ENCODE peak calls at places on chromosomes 4 and X, in five cellular contexts. L is aorta; D is fibroblast of the conjunctiva; R is CD8-positive, alpha-beta T cell; I is kidney epithelial cell. Y is an unnamed sample.

GRCh38 chr4:17812801-17813200 is 2.0 kb downstream of the NCAPG start:
- DNase-seq in L (no peak), D (no peak), I (no peak), R (no peak), Y (no peak)

GRCh38 chr4:40357738-40358137 is 22.6 kb downstream of the CHRNA9 start:
- DNase-seq in L (no peak), R (no peak), I (no peak), D (no peak), Y (no peak)

GRCh38 chr4:168710353-168710946 is 213.6 kb downstream of the PALLD start:
- DNase-seq in D (peak; percentile 66), L (peak; percentile 60), I (no peak), R (no peak), Y (no peak)

GRCh38 chrX:48491809-48492208 is 15.8 kb downstream of the FTSJ1 start:
- DNase-seq in I (no peak), R (no peak), L (no peak), D (no peak), Y (no peak)

GRCh38 chr4:122658818-122659295 is 38.0 kb upstream of the IL21 start:
- DNase-seq in L (no peak), R (no peak), I (no peak), D (no peak), Y (no peak)

GRCh38 chr4:184891765-184892164 is 66.0 kb upstream of the ACSL1 start:
- DNase-seq in I (no peak), D (no peak), L (no peak), R (no peak), Y (no peak)

GRCh38 chr4:110475881-110476818 is at the start of gene ENPEP:
- DNase-seq in L (peak; percentile 43), D (peak; percentile 4), I (no peak), R (no peak), Y (no peak)

GRCh38 chr4:4430492-4431195 is 43.7 kb downstream of the NSG1 start:
- DNase-seq in R (peak; percentile 59), L (no peak), I (peak; percentile 44), D (peak; percentile 47), Y (peak; percentile 75)

GRCh38 chrX:132689741-132690140 is 200.9 kb upstream of the MBNL3 start:
- DNase-seq in D (no peak), L (no peak), I (no peak), R (no peak), Y (no peak)

GRCh38 chr4:99815597-99816011 is 1.0 kb upstream of the DAPP1 start:
- DNase-seq in L (no peak), R (no peak), D (no peak), I (peak; percentile 66), Y (no peak)

GRCh38 chrX:71652405-71652804 is 14.9 kb upstream of the LOC101059915 start:
- DNase-seq in D (peak; percentile 37), R (peak; percentile 51), L (no peak), I (peak; percentile 16), Y (peak; percentile 24)

GRCh38 chrX:47266643-47267042 is 33.8 kb downstream of the USP11 start:
- DNase-seq in R (no peak), D (no peak), I (no peak), L (no peak), Y (no peak)

GRCh38 chrX:10634681-10635161 is 14.3 kb upstream of the MID1 start:
- DNase-seq in L (no peak), I (peak; percentile 78), R (no peak), D (peak; percentile 67), Y (no peak)

GRCh38 chrX:101078716-101079115 is at the start of gene TMEM35A:
- DNase-seq in L (no peak), I (no peak), D (no peak), R (no peak), Y (no peak)

GRCh38 chr4:127843704-127844604 is 36.7 kb upstream of the PLK4 start:
- DNase-seq in D (no peak), L (no peak), I (no peak), R (no peak), Y (no peak)

GRCh38 chr4:135515295-135515694 is 1313.7 kb upstream of the PABPC4L start:
- DNase-seq in D (no peak), L (no peak), R (no peak), I (no peak), Y (no peak)

Y was measured in GM04504.